ENCODE peak calls at places on chromosomes 11 and 22, in ten cellular contexts. One of them, this sample, is unnamed.

GRCh38 chr11:73140213-73141030 is 1.7 kb downstream of the FCHSD2 start:
- DNase-seq in neuronal stem cell: peak; percentile 26
- DNase-seq in PC-9: no peak
- DNase-seq in fibroblast of lung: peak; percentile 47
- DNase-seq in PC-3: peak; percentile 48
- DNase-seq in endothelial cell of umbilical vein: peak; percentile 62
- DNase-seq in IMR-90: peak; percentile 52
- DNase-seq in hepatocyte: peak; percentile 32
- DNase-seq in neural progenitor cell: peak; percentile 66
- DNase-seq in K562: no peak
- DNase-seq in this sample: peak; percentile 56

GRCh38 chr11:64125676-64126075 is 40.2 kb downstream of the MACROD1 start:
- DNase-seq in endothelial cell of umbilical vein: no peak
- DNase-seq in fibroblast of lung: no peak
- DNase-seq in IMR-90: no peak
- DNase-seq in K562: no peak
- DNase-seq in neural progenitor cell: no peak
- DNase-seq in hepatocyte: no peak
- DNase-seq in PC-3: no peak
- DNase-seq in neuronal stem cell: no peak
- DNase-seq in PC-9: no peak
- DNase-seq in this sample: no peak

GRCh38 chr22:41822289-41823057 is 10.4 kb upstream of the SREBF2 start:
- DNase-seq in endothelial cell of umbilical vein: peak; percentile 65
- DNase-seq in hepatocyte: peak; percentile 71
- DNase-seq in K562: peak; percentile 41
- DNase-seq in neural progenitor cell: peak; percentile 35
- DNase-seq in PC-3: peak; percentile 91
- DNase-seq in IMR-90: peak; percentile 82
- DNase-seq in fibroblast of lung: peak; percentile 69
- DNase-seq in neuronal stem cell: no peak
- DNase-seq in PC-9: peak; percentile 90
- DNase-seq in this sample: peak; percentile 62

GRCh38 chr11:118086913-118087768 is at the start of gene SMIM35:
- DNase-seq in IMR-90: no peak
- DNase-seq in K562: no peak
- DNase-seq in PC-3: no peak
- DNase-seq in fibroblast of lung: no peak
- DNase-seq in neural progenitor cell: no peak
- DNase-seq in endothelial cell of umbilical vein: no peak
- DNase-seq in hepatocyte: no peak
- DNase-seq in PC-9: no peak
- DNase-seq in neuronal stem cell: no peak
- DNase-seq in this sample: no peak

GRCh38 chr11:96620464-96621044 is 230.7 kb downstream of the JRKL start:
- DNase-seq in PC-9: peak; percentile 32
- DNase-seq in PC-3: no peak
- DNase-seq in neuronal stem cell: no peak
- DNase-seq in IMR-90: no peak
- DNase-seq in fibroblast of lung: peak; percentile 7
- DNase-seq in K562: no peak
- DNase-seq in hepatocyte: no peak
- DNase-seq in neural progenitor cell: no peak
- DNase-seq in endothelial cell of umbilical vein: no peak
- DNase-seq in this sample: no peak

GRCh38 chr11:94147433-94147845 is 18.8 kb downstream of the PANX1 start:
- DNase-seq in PC-3: no peak
- DNase-seq in neural progenitor cell: no peak
- DNase-seq in IMR-90: no peak
- DNase-seq in fibroblast of lung: no peak
- DNase-seq in neuronal stem cell: no peak
- DNase-seq in hepatocyte: no peak
- DNase-seq in endothelial cell of umbilical vein: no peak
- DNase-seq in K562: no peak
- DNase-seq in PC-9: no peak
- DNase-seq in this sample: no peak

GRCh38 chr11:111944139-111944538 is 7.0 kb downstream of the DIXDC1 start:
- DNase-seq in endothelial cell of umbilical vein: peak; percentile 76
- DNase-seq in PC-9: peak; percentile 86
- DNase-seq in fibroblast of lung: peak; percentile 67
- DNase-seq in K562: no peak
- DNase-seq in PC-3: peak; percentile 37
- DNase-seq in IMR-90: peak; percentile 87
- DNase-seq in neuronal stem cell: no peak
- DNase-seq in neural progenitor cell: no peak
- DNase-seq in hepatocyte: peak; percentile 71
- DNase-seq in this sample: peak; percentile 53

GRCh38 chr11:72607496-72607895 is 66.7 kb downstream of the PDE2A start:
- DNase-seq in PC-3: no peak
- DNase-seq in neural progenitor cell: no peak
- DNase-seq in hepatocyte: no peak
- DNase-seq in fibroblast of lung: no peak
- DNase-seq in neuronal stem cell: no peak
- DNase-seq in PC-9: no peak
- DNase-seq in endothelial cell of umbilical vein: no peak
- DNase-seq in K562: no peak
- DNase-seq in IMR-90: no peak
- DNase-seq in this sample: no peak

GRCh38 chr22:41770715-41771452 is 29.6 kb upstream of the CCDC134 start:
- DNase-seq in fibroblast of lung: no peak
- DNase-seq in endothelial cell of umbilical vein: no peak
- DNase-seq in IMR-90: no peak
- DNase-seq in neural progenitor cell: no peak
- DNase-seq in hepatocyte: no peak
- DNase-seq in K562: no peak
- DNase-seq in neuronal stem cell: no peak
- DNase-seq in PC-9: peak; percentile 47
- DNase-seq in PC-3: peak; percentile 51
- DNase-seq in this sample: no peak

GRCh38 chr11:898160-898517 is 12.5 kb downstream of the CHID1 start:
- DNase-seq in fibroblast of lung: peak; percentile 40
- DNase-seq in neuronal stem cell: no peak
- DNase-seq in K562: peak; percentile 30
- DNase-seq in PC-9: no peak
- DNase-seq in hepatocyte: peak; percentile 48
- DNase-seq in endothelial cell of umbilical vein: peak; percentile 13
- DNase-seq in PC-3: peak; percentile 22
- DNase-seq in neural progenitor cell: peak; percentile 73
- DNase-seq in IMR-90: peak; percentile 11
- DNase-seq in this sample: peak; percentile 36

GRCh38 chr11:6655790-6656580 is at the start of gene DCHS1:
- DNase-seq in PC-9: no peak
- DNase-seq in endothelial cell of umbilical vein: no peak
- DNase-seq in hepatocyte: peak; percentile 53
- DNase-seq in IMR-90: no peak
- DNase-seq in neural progenitor cell: peak; percentile 75
- DNase-seq in PC-3: no peak
- DNase-seq in neuronal stem cell: no peak
- DNase-seq in K562: peak; percentile 83
- DNase-seq in fibroblast of lung: no peak
- DNase-seq in this sample: no peak
- H3K4me2 ChIP-seq in PC-9: no peak within 1 kb of the TSS
- H3K4me2 ChIP-seq in endothelial cell of umbilical vein: peak within 1 kb of the TSS; percentile 51
- H3K4me2 ChIP-seq in hepatocyte: peak within 1 kb of the TSS; percentile 86
- H3K4me2 ChIP-seq in IMR-90: peak within 1 kb of the TSS; percentile 98
- H3K4me2 ChIP-seq in neural progenitor cell: peak within 1 kb of the TSS; percentile 90
- H3K4me2 ChIP-seq in PC-3: no peak within 1 kb of the TSS
- H3K4me2 ChIP-seq in neuronal stem cell: peak within 1 kb of the TSS; percentile 65
- H3K4me2 ChIP-seq in K562: peak within 1 kb of the TSS; percentile 47
- H3K4me2 ChIP-seq in fibroblast of lung: peak within 1 kb of the TSS; percentile 69
- H3K4me2 ChIP-seq in this sample: peak within 1 kb of the TSS; percentile 77

DNA sequence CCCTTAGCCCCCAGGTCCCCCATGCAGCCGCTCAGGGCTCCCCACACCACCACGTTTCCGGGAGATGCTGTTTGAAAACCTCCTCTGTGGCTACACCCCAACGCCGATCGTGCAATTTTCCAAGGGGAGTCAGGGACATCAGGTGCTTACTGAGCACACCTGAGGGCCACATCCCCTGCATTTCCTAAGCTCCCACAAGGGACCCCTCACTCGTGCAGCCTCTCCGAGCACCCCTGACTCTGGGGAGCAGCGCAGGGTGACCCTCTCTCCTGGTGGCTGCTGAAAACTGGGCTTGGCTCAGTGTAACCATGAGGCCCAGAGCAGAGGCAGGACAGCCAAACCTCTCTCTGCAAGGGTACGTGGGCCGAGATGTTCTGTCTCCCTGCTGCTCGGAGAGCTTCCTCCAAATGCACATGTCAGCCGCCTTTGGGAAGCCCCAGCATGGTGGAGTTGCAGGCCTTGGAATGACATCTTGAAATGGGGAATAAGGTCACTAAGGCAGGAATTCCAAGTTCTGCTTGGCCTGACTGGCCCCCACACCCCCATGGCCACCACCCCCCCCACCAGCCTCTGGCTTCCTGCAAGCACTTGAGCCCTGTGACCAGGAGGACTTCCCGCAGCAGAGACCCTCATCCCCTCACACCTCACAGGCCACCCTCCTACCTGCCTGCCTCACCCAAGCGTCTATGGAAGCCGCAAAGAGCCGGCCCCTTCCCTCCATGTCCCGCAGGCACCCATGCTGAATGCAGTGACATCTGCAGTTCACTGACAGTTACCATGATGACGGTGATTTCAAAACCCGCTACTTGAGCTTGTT is 257.4 kb downstream of the BRD1 start:
- DNase-seq in PC-9: no peak
- DNase-seq in PC-3: no peak
- DNase-seq in IMR-90: no peak
- DNase-seq in hepatocyte: no peak
- DNase-seq in endothelial cell of umbilical vein: no peak
- DNase-seq in fibroblast of lung: no peak
- DNase-seq in neural progenitor cell: no peak
- DNase-seq in neuronal stem cell: no peak
- DNase-seq in K562: no peak
- DNase-seq in this sample: no peak
- H3K9me3 ChIP-seq in PC-9: no peaks in the 10 kb centered on the region
- H3K9me3 ChIP-seq in PC-3: no peaks in the 10 kb centered on the region
- H3K9me3 ChIP-seq in IMR-90: peaks cover 62% of the 10 kb centered on the region
- H3K9me3 ChIP-seq in hepatocyte: no peaks in the 10 kb centered on the region
- H3K9me3 ChIP-seq in endothelial cell of umbilical vein: peaks cover 1% of the 10 kb centered on the region
- H3K9me3 ChIP-seq in fibroblast of lung: no peaks in the 10 kb centered on the region
- H3K9me3 ChIP-seq in neural progenitor cell: no peaks in the 10 kb centered on the region
- H3K9me3 ChIP-seq in neuronal stem cell: no peaks in the 10 kb centered on the region
- H3K9me3 ChIP-seq in K562: no peaks in the 10 kb centered on the region
- H3K9me3 ChIP-seq in this sample: no peaks in the 10 kb centered on the region

GRCh38 chr11:120545813-120546212 is 34.3 kb downstream of the GRIK4 start:
- DNase-seq in PC-3: no peak
- DNase-seq in PC-9: no peak
- DNase-seq in hepatocyte: no peak
- DNase-seq in neural progenitor cell: no peak
- DNase-seq in neuronal stem cell: no peak
- DNase-seq in K562: no peak
- DNase-seq in fibroblast of lung: no peak
- DNase-seq in IMR-90: no peak
- DNase-seq in endothelial cell of umbilical vein: no peak
- DNase-seq in this sample: no peak
- H3K4me2 ChIP-seq in PC-3: no peak overlapping the region
- H3K4me2 ChIP-seq in PC-9: no peak overlapping the region
- H3K4me2 ChIP-seq in hepatocyte: no peak overlapping the region
- H3K4me2 ChIP-seq in neural progenitor cell: no peak overlapping the region
- H3K4me2 ChIP-seq in neuronal stem cell: no peak overlapping the region
- H3K4me2 ChIP-seq in K562: no peak overlapping the region
- H3K4me2 ChIP-seq in fibroblast of lung: no peak overlapping the region
- H3K4me2 ChIP-seq in IMR-90: no peak overlapping the region
- H3K4me2 ChIP-seq in endothelial cell of umbilical vein: no peak overlapping the region
- H3K4me2 ChIP-seq in this sample: no peak overlapping the region

GRCh38 chr11:99814021-99814420 is 793.3 kb downstream of the CNTN5 start:
- DNase-seq in endothelial cell of umbilical vein: no peak
- DNase-seq in PC-9: no peak
- DNase-seq in PC-3: no peak
- DNase-seq in IMR-90: no peak
- DNase-seq in hepatocyte: no peak
- DNase-seq in neural progenitor cell: no peak
- DNase-seq in fibroblast of lung: no peak
- DNase-seq in K562: no peak
- DNase-seq in neuronal stem cell: no peak
- DNase-seq in this sample: no peak
- H3K9me3 ChIP-seq in endothelial cell of umbilical vein: peaks cover 2% of the 10 kb centered on the region
- H3K9me3 ChIP-seq in PC-9: no peaks in the 10 kb centered on the region
- H3K9me3 ChIP-seq in PC-3: no peaks in the 10 kb centered on the region
- H3K9me3 ChIP-seq in IMR-90: no peaks in the 10 kb centered on the region
- H3K9me3 ChIP-seq in hepatocyte: no peaks in the 10 kb centered on the region
- H3K9me3 ChIP-seq in neural progenitor cell: no peaks in the 10 kb centered on the region
- H3K9me3 ChIP-seq in fibroblast of lung: no peaks in the 10 kb centered on the region
- H3K9me3 ChIP-seq in K562: peaks cover 3% of the 10 kb centered on the region
- H3K9me3 ChIP-seq in neuronal stem cell: no peaks in the 10 kb centered on the region
- H3K9me3 ChIP-seq in this sample: no peaks in the 10 kb centered on the region

GRCh38 chr11:130524132-130524790 is 75.8 kb downstream of the ADAMTS15 start:
- DNase-seq in IMR-90: no peak
- DNase-seq in K562: no peak
- DNase-seq in neural progenitor cell: no peak
- DNase-seq in endothelial cell of umbilical vein: no peak
- DNase-seq in PC-3: no peak
- DNase-seq in fibroblast of lung: no peak
- DNase-seq in hepatocyte: no peak
- DNase-seq in neuronal stem cell: no peak
- DNase-seq in PC-9: peak; percentile 18
- DNase-seq in this sample: no peak
- H3K4me2 ChIP-seq in IMR-90: no peak overlapping the region
- H3K4me2 ChIP-seq in K562: no peak overlapping the region
- H3K4me2 ChIP-seq in neural progenitor cell: no peak overlapping the region
- H3K4me2 ChIP-seq in endothelial cell of umbilical vein: no peak overlapping the region
- H3K4me2 ChIP-seq in PC-3: peak overlapping the region; percentile 50
- H3K4me2 ChIP-seq in fibroblast of lung: peak overlapping the region; percentile 19
- H3K4me2 ChIP-seq in hepatocyte: no peak overlapping the region
- H3K4me2 ChIP-seq in neuronal stem cell: no peak overlapping the region
- H3K4me2 ChIP-seq in PC-9: no peak overlapping the region
- H3K4me2 ChIP-seq in this sample: no peak overlapping the region

GRCh38 chr22:47801541-47802245 is 1039.2 kb downstream of the TBC1D22A start:
- DNase-seq in fibroblast of lung: no peak
- DNase-seq in K562: no peak
- DNase-seq in neuronal stem cell: no peak
- DNase-seq in IMR-90: no peak
- DNase-seq in neural progenitor cell: no peak
- DNase-seq in PC-3: no peak
- DNase-seq in endothelial cell of umbilical vein: no peak
- DNase-seq in hepatocyte: no peak
- DNase-seq in PC-9: no peak
- DNase-seq in this sample: no peak
- H3K9me3 ChIP-seq in fibroblast of lung: no peaks in the 10 kb centered on the region
- H3K9me3 ChIP-seq in K562: no peaks in the 10 kb centered on the region
- H3K9me3 ChIP-seq in neuronal stem cell: peaks cover 2% of the 10 kb centered on the region
- H3K9me3 ChIP-seq in IMR-90: peaks cover 40% of the 10 kb centered on the region
- H3K9me3 ChIP-seq in neural progenitor cell: peaks cover 5% of the 10 kb centered on the region
- H3K9me3 ChIP-seq in PC-3: no peaks in the 10 kb centered on the region
- H3K9me3 ChIP-seq in endothelial cell of umbilical vein: peaks cover 2% of the 10 kb centered on the region
- H3K9me3 ChIP-seq in hepatocyte: no peaks in the 10 kb centered on the region
- H3K9me3 ChIP-seq in PC-9: no peaks in the 10 kb centered on the region
- H3K9me3 ChIP-seq in this sample: no peaks in the 10 kb centered on the region

This sample was measured in A549.